ENCODE peak calls at places on chromosomes 11 and 22, in ten cellular contexts. I is activated CD4-positive, CD25-positive, alpha-beta regulatory T cell treated with anti-CD3 and anti-CD28 coated beads, Interleukin-2, amount 50 U/mL, for 24 hours; G is stimulated activated naive CD8-positive, alpha-beta T cell treated with anti-CD3 and anti-CD28 coated beads, Interleukin-15, amount 100 ng/mL, for 72 hours; P is naive B cell; E is mucosa of descending colon; S is heart left ventricle; T is left lung; D is GM23338; X is left cardiac atrium; L is right cardiac atrium. C is an unnamed sample.

GRCh38 chr11:12789574-12789973 is 115.4 kb downstream of the TEAD1 start:
- ATAC-seq in G (no peak), T (no peak), P (no peak), S (peak), D (peak), L (no peak), X (no peak), E (no peak), I (no peak), C (no peak)

GRCh38 chr22:39625554-39626537 is 55.3 kb downstream of the CACNA1I start:
- ATAC-seq in X (no peak), S (no peak), E (no peak), T (no peak), L (no peak), P (no peak), D (peak), I (no peak), G (no peak), C (no peak)

GRCh38 chr11:121358775-121359174 is 66.2 kb downstream of the SC5D start:
- ATAC-seq in X (peak), I (no peak), T (no peak), G (no peak), E (peak), S (peak), P (no peak), L (peak), D (no peak), C (peak)

GRCh38 chr11:121437018-121437685 is 15.0 kb upstream of the SORL1 start:
- ATAC-seq in P (no peak), E (no peak), L (peak), I (peak), T (peak), G (peak), D (no peak), X (peak), S (no peak), C (peak)

GRCh38 chr22:39859903-39860588 is 33.5 kb downstream of the ENTHD1 start:
- ATAC-seq in L (no peak), S (no peak), X (no peak), G (no peak), I (peak), D (no peak), T (no peak), E (no peak), P (peak), C (no peak)

GRCh38 chr11:133898031-133898769 is 52.9 kb upstream of the SPATA19 start:
- ATAC-seq in L (no peak), I (no peak), X (no peak), E (no peak), D (peak), S (no peak), P (no peak), G (no peak), T (no peak), C (no peak)

GRCh38 chr11:94809251-94809650 is 41.1 kb downstream of the AMOTL1 start:
- ATAC-seq in S (peak), L (peak), E (no peak), T (no peak), I (no peak), G (no peak), D (peak), X (peak), P (no peak), C (no peak)

GRCh38 chr11:72478596-72479143 is 44.3 kb upstream of the CLPB start:
- ATAC-seq in G (no peak), E (no peak), D (no peak), I (no peak), P (no peak), S (no peak), X (no peak), T (no peak), L (no peak), C (no peak)

C was measured in esophagus mucosa.